ENCODE peak calls at places on chromosome 4, in five cellular contexts. T is colonic mucosa; L is GM23338; C is aorta; A is CD4-positive, CD25-positive, alpha-beta regulatory T cell. H is an unnamed sample.

GRCh38 chr4:98522603-98523395 is 135.6 kb downstream of the TSPAN5 start:
- DNase-seq in T (no peak), L (no peak), C (no peak), A (no peak), H (no peak)

GRCh38 chr4:1192091-1192492 is 19.7 kb upstream of the SPON2 start:
- DNase-seq in T (peak), L (no peak), C (peak), A (no peak), H (peak)

GRCh38 chr4:106247600-106247999 is 68.4 kb downstream of the TBCK start:
- DNase-seq in T (no peak), L (no peak), C (no peak), A (no peak), H (no peak)

GRCh38 chr4:64417974-64418373 is 8.7 kb upstream of the TECRL start:
- DNase-seq in T (no peak), L (no peak), C (no peak), A (no peak), H (no peak)

GRCh38 chr4:14348506-14348905 is 653.8 kb upstream of the CPEB2 start:
- DNase-seq in T (no peak), L (no peak), C (no peak), A (no peak), H (no peak)

GRCh38 chr4:11805837-11806236 is 377.1 kb upstream of the HS3ST1 start:
- DNase-seq in T (no peak), L (peak), C (no peak), A (no peak), H (no peak)

GRCh38 chr4:185396724-185397402 is at the start of gene ANKRD37:
- DNase-seq in T (peak), L (peak), C (peak), A (no peak), H (peak)

GRCh38 chr4:185004562-185005208 is 13.6 kb upstream of the HELT start:
- DNase-seq in T (peak), L (peak), C (no peak), A (no peak), H (peak)

GRCh38 chr4:3827616-3828492 is 61.7 kb downstream of the ADRA2C start:
- DNase-seq in T (peak), L (no peak), C (peak), A (no peak), H (peak)

GRCh38 chr4:5899396-5899795 is 6.5 kb upstream of the CRMP1 start:
- DNase-seq in T (no peak), L (no peak), C (no peak), A (no peak), H (no peak)

GRCh38 chr4:8759987-8760386 is 111.7 kb downstream of the HMX1 start:
- DNase-seq in T (no peak), L (no peak), C (peak), A (no peak), H (peak)

GRCh38 chr4:94349193-94349592 is 6.6 kb upstream of the HPGDS start:
- DNase-seq in T (no peak), L (no peak), C (no peak), A (no peak), H (no peak)

GRCh38 chr4:10180927-10181744 is 64.5 kb upstream of the WDR1 start:
- DNase-seq in T (no peak), L (no peak), C (no peak), A (no peak), H (no peak)

GRCh38 chr4:158599150-158599549 is 72.5 kb downstream of the C4orf46 start:
- DNase-seq in T (no peak), L (no peak), C (no peak), A (no peak), H (no peak)

GRCh38 chr4:67234296-67234695 is 311.0 kb downstream of the CENPC start:
- DNase-seq in T (no peak), L (peak), C (no peak), A (no peak), H (no peak)

GRCh38 chr4:139901516-139902327 is 236.1 kb downstream of the MGST2 start:
- DNase-seq in T (no peak), L (no peak), C (no peak), A (no peak), H (no peak)
- H3K4me3 ChIP-seq in T (no peak), L (no peak), C (peak), A (no peak), H (no peak)

DNA sequence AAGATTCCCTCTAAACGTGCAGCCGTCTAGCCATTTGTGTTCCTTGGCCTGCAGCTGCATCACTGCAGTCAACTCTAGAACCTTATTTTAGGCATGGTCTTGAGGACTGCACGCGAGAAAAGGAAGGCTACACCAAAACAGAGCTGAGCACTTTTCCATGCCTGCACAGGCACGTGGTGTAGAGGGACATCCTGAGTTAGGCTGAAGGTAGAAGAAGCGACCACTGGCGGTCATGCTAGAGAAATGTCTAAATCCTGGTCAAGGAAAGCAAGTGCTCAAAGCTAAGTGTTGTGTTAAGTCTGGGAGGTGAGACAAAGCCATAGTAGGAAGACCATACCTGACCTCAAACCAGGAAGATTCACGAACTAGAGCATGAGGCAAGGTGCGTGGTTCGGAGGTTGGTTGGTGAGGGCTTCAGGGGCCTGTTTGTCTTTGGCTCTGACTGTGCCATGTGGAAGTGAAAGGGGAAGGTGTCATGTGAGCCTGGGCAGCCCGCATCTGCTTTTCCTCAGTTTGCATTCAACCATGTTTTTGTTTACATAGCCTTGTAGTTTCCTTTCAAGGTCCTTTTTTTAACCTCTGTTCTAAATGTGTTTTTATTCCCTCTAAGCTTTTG is 203.8 kb downstream of the AASDH start:
- DNase-seq in T (no peak), L (peak), C (peak), A (no peak), H (no peak)
- H3K4me3 ChIP-seq in T (no peak), L (no peak), C (no peak), A (no peak), H (no peak)

DNA sequence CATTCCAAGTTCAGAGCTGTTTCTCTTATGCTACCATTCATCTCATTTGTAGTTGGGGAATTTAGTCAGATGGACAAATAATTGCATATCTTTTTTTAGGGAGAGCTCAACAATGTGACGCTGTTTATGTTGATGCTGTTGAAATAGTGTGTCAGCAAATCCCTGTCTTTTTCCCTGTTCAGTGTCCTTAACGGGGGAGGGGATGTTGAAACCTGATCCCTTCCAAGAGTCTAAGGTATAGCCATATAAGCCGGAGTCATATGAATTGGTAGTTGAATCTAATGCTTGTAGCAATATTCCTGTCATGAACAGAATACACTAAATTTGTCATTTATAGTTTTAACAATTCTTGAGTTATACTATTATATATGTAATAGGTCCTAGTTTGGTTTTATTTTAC is 293.5 kb upstream of the FAT1 start:
- DNase-seq in T (no peak), L (peak), C (no peak), A (no peak), H (no peak)
- H3K4me3 ChIP-seq in T (no peak), L (no peak), C (no peak), A (no peak), H (no peak)

GRCh38 chr4:180057198-180057821 is 2185.9 kb upstream of the TENM3 start:
- DNase-seq in T (no peak), L (peak), C (no peak), A (no peak), H (peak)
- H3K4me3 ChIP-seq in T (peak), L (peak), C (peak), A (no peak), H (no peak)

GRCh38 chr4:181007751-181008150 is 1235.5 kb upstream of the TENM3 start:
- DNase-seq in T (no peak), L (no peak), C (no peak), A (no peak), H (no peak)

GRCh38 chr4:181004056-181004455 is 1239.1 kb upstream of the TENM3 start:
- DNase-seq in T (no peak), L (no peak), C (no peak), A (no peak), H (no peak)

GRCh38 chr4:181008164-181008563 is 1235.0 kb upstream of the TENM3 start:
- DNase-seq in T (no peak), L (no peak), C (no peak), A (no peak), H (no peak)

DNA sequence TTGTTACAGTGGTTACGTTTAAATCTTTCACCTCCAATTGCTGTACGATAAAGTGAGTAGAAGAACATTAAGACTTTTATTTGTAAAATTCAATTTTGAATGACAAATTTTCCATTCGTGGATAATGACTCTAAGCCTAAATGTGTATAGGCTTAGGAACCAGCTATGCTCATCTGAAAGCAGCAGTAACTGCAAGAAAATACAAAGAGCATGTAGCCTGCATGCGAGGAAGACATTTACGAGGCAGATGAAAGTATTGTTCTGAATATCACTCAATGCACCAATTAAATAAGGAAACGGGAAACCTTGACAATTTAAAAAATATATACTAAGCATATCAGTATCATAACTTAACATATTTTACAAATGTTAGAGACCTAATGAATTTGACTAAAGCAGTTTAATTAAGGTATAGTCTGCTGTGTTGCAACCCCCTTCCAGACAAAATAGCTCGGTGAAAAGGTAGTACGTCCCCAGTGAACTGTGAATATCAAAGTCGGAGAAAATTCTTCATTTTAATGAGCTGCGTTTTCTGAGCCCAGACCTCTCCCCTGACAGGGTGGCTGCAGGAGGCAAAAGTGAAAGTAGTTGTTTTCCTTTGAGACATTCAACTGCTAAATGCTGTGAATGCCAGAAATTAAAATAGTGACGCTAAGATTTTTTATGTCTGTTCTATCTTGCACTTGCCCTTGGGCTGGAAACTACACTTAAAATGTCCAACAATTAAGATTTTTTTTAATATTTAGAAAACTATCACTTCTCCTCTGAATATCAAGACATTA is 1236.5 kb upstream of the TENM3 start:
- DNase-seq in T (no peak), L (peak), C (no peak), A (no peak), H (no peak)
- H3K4me3 ChIP-seq in T (no peak), L (no peak), C (no peak), A (no peak), H (no peak)

DNA sequence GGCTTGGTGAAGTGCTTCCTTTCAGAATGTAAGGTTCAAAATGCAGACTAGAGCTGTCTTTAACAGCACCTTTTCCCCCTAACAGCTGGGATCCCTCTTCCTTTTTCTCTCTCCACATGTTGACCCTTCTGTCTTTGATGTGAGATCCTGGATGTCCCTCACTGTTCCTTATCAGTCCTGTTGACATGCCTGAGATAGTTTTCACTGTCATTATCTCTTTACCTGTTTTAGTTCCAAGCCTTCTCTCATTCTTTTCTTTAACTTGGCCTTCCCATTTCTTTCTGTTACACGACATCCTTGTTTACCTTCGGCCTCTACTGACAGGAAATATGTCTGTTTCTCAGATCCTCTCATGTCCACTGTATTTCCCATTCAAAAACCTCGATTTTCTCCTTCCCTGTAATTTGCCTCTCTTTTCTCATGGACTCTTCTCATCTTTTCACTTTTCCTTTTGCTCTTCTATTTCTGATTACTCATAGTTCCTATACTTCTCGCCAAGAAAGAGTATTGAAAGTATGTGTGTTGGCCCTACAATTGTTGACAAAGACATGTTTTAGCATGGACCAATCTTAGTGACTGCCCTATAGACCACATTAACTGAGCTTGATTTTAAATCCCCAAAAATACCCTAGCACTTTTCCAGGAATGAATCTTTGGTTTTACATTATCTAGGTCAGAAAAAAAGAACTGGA is 1.2 kb upstream of the SOWAHB start:
- DNase-seq in T (no peak), L (peak), C (no peak), A (no peak), H (no peak)
- H3K4me3 ChIP-seq in T (peak), L (peak), C (no peak), A (no peak), H (peak)

DNA sequence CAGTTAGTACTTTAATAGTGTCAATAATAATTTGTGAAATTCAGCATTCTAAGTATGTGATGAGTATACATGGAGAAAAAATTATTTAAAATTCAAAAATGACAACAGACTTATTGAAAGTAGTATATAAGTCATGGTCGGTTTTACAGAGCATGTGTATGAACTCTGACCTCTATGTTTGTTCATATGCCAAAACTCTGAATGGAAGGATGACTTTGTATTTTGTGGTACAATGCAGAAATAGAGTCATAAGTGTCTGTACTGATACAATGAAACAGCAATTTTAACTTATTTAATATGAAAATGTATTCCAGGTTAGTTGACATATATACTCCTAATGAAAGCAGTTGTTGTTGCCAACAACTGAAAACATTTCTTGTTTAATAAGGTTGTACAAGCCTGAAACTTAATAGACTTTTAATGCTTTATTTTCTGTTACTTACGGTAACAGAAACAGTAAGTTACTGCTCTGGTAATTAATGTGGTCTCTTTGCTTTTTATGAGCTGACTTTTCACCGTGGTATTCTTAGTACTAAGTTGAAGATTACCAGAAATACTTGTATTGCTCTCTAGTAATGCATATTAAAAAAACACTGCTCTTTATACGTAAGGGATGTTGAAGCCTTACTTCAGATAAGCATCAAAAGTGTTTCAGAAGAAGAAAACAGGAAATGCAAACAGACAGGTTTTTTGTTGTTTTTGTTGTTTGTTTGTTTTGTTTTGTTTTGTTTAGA is 1.9 kb downstream of the UBE2K start:
- DNase-seq in T (no peak), L (no peak), C (no peak), A (no peak), H (no peak)
- H3K4me3 ChIP-seq in T (peak), L (peak), C (peak), A (peak), H (no peak)